ENCODE peak calls at places on chromosome 22, in six cellular contexts. C is activated naive CD4-positive, alpha-beta T cell treated with Interleukin-2 at 50 U/mL for 16 hours; F is ovary; R is LoVo; N is GM12892; E is activated CD4-positive, alpha-beta T cell treated with anti-CD3 and anti-CD28 coated beads, Interleukin-2, amount 50 U/mL, for 1 hour. U is an unnamed sample.

GRCh38 chr22:44305888-44306287 is 6.9 kb downstream of the SHISAL1 start:
- DNase-seq in E (no peak), C (no peak), N (no peak), R (no peak), F (peak; percentile 72), U (no peak)

GRCh38 chr22:28656156-28656555 is 23.5 kb downstream of the TTC28 start:
- DNase-seq in N (no peak), C (no peak), F (no peak), R (no peak), E (no peak), U (no peak)

GRCh38 chr22:37545703-37546435 is 14.4 kb upstream of the CDC42EP1 start:
- DNase-seq in C (no peak), R (peak; percentile 48), F (peak; percentile 98), E (no peak), N (no peak), U (peak; percentile 96)

GRCh38 chr22:48340727-48341709 is 1486.7 kb downstream of the BRD1 start:
- DNase-seq in C (no peak), N (no peak), R (no peak), E (no peak), F (peak; percentile 55), U (no peak)

GRCh38 chr22:43110444-43110926 is at the start of gene BIK:
- DNase-seq in E (peak; percentile 45), N (peak; percentile 56), F (peak; percentile 42), R (peak; percentile 53), C (peak; percentile 49), U (peak; percentile 52)

GRCh38 chr22:44703269-44703870 is 1.4 kb downstream of the PRR5 start:
- DNase-seq in F (no peak), E (no peak), C (no peak), N (no peak), R (no peak), U (no peak)

GRCh38 chr22:32880061-32880460 is 78.6 kb downstream of the TIMP3 start:
- DNase-seq in R (no peak), E (no peak), N (no peak), C (no peak), F (no peak), U (no peak)

GRCh38 chr22:19527321-19527721 is 3.1 kb upstream of the CLDN5 start:
- DNase-seq in C (no peak), R (no peak), F (no peak), N (no peak), E (no peak), U (no peak)

GRCh38 chr22:42436402-42436801 is 4.2 kb upstream of the NFAM1 start:
- DNase-seq in F (no peak), C (no peak), R (no peak), N (no peak), E (no peak), U (no peak)

GRCh38 chr22:25970996-25971811 is 198.1 kb upstream of the SEZ6L start:
- DNase-seq in R (no peak), N (no peak), E (no peak), F (no peak), C (no peak), U (no peak)

GRCh38 chr22:36211237-36211881 is 9.8 kb upstream of the APOL4 start:
- DNase-seq in E (no peak), N (no peak), F (no peak), C (no peak), R (no peak), U (no peak)

GRCh38 chr22:48097723-48098122 is 1335.3 kb downstream of the TBC1D22A start:
- DNase-seq in F (no peak), R (no peak), C (no peak), E (no peak), N (no peak), U (no peak)

GRCh38 chr22:30541979-30542810 is 4.3 kb downstream of the SEC14L6 start:
- DNase-seq in F (peak; percentile 62), R (no peak), C (no peak), E (no peak), N (no peak), U (no peak)

GRCh38 chr22:38935023-38935422 is 22.4 kb upstream of the APOBEC3A start:
- DNase-seq in E (no peak), C (no peak), N (no peak), F (peak; percentile 46), R (peak; percentile 99), U (peak; percentile 65)

GRCh38 chr22:33051960-33052839 is 6.0 kb downstream of the SYN3 start:
- DNase-seq in F (no peak), N (no peak), C (no peak), R (no peak), E (no peak), U (no peak)

GRCh38 chr22:49475253-49475652 is 352.4 kb downstream of the BRD1 start:
- DNase-seq in N (no peak), R (no peak), C (no peak), F (no peak), E (no peak), U (no peak)

GRCh38 chr22:24996420-24996952 is 44.0 kb downstream of the KIAA1671 start:
- DNase-seq in R (no peak), N (no peak), F (no peak), C (no peak), E (no peak), U (peak; percentile 44)

GRCh38 chr22:43967069-43967468 is 11.8 kb downstream of the SAMM50 start:
- DNase-seq in E (no peak), N (no peak), C (no peak), F (no peak), R (no peak), U (no peak)

GRCh38 chr22:37470087-37470445 is 16.1 kb downstream of the MFNG start:
- DNase-seq in E (no peak), F (no peak), N (no peak), R (no peak), C (no peak), U (no peak)

GRCh38 chr22:26570864-26571525 is 18.9 kb downstream of the TPST2 start:
- DNase-seq in F (no peak), C (no peak), R (no peak), N (no peak), E (no peak), U (no peak)

GRCh38 chr22:42635531-42635930 is 4.9 kb downstream of the ATP5MGL start:
- DNase-seq in N (no peak), E (no peak), F (no peak), C (no peak), R (peak; percentile 90), U (peak; percentile 85)

GRCh38 chr22:49979587-49980264 is 19.2 kb downstream of the PIM3 start:
- DNase-seq in F (peak; percentile 13), C (peak; percentile 57), N (no peak), R (peak; percentile 52), E (no peak), U (peak; percentile 38)

GRCh38 chr22:24159650-24160049 is 21.6 kb upstream of the SUSD2 start:
- DNase-seq in E (no peak), C (no peak), N (no peak), R (no peak), F (no peak), U (no peak)

GRCh38 chr22:47158457-47158856 is 396.0 kb downstream of the TBC1D22A start:
- DNase-seq in R (no peak), E (no peak), F (no peak), N (no peak), C (no peak), U (no peak)

GRCh38 chr22:47356433-47357011 is 594.1 kb downstream of the TBC1D22A start:
- DNase-seq in E (no peak), R (no peak), C (no peak), F (no peak), N (no peak), U (no peak)

GRCh38 chr22:49307071-49307830 is 520.4 kb downstream of the BRD1 start:
- DNase-seq in F (peak; percentile 15), C (no peak), E (no peak), N (no peak), R (no peak), U (no peak)

U was measured in left cardiac atrium.